ENCODE peak calls at places on chromosomes 1 and 21, in ten cellular contexts. A, V, S, H, T, X, D, C, N and W are unnamed samples.

GRCh38 chr1:40305451-40305850 is 11.6 kb downstream of the COL9A2 start:
- DNase-seq in S (no peak), X (no peak), H (no peak), N (no peak), D (no peak), C (no peak), T (no peak), V (peak), A (no peak), W (no peak)

GRCh38 chr1:241688940-241689368 is 36.9 kb downstream of the WDR64 start:
- DNase-seq in T (peak), N (no peak), V (peak), X (peak), C (no peak), D (no peak), A (no peak), H (peak), S (no peak), W (no peak)

GRCh38 chr1:184191181-184191601 is 139.7 kb downstream of the TSEN15 start:
- DNase-seq in A (peak), T (no peak), X (peak), S (peak), N (peak), H (peak), C (peak), D (no peak), V (no peak), W (no peak)

GRCh38 chr1:39348278-39348677 is 143.2 kb upstream of the BMP8A start:
- DNase-seq in N (no peak), D (no peak), S (no peak), A (no peak), X (no peak), C (no peak), T (no peak), V (no peak), H (no peak), W (no peak)

GRCh38 chr21:35520869-35521268 is 471.8 kb upstream of the RUNX1 start:
- DNase-seq in S (no peak), T (no peak), H (no peak), D (no peak), X (no peak), C (no peak), V (no peak), A (no peak), N (no peak), W (no peak)

GRCh38 chr1:11787251-11787803 is 18.4 kb downstream of the MTHFR start:
- DNase-seq in T (peak), N (peak), V (peak), H (peak), D (peak), A (peak), S (peak), C (peak), X (peak), W (no peak)

GRCh38 chr1:237613984-237614383 is 276.7 kb downstream of the ZP4 start:
- DNase-seq in S (no peak), V (no peak), C (no peak), X (no peak), T (peak), A (no peak), N (no peak), H (no peak), D (no peak), W (no peak)

GRCh38 chr1:152398812-152399698 is 15.0 kb downstream of the CRNN start:
- DNase-seq in A (no peak), N (no peak), T (peak), C (no peak), X (no peak), H (no peak), S (no peak), V (peak), D (no peak), W (no peak)

GRCh38 chr1:31669786-31670582 is 25.3 kb upstream of the PEF1 start:
- DNase-seq in N (peak), A (peak), C (peak), V (peak), T (peak), X (peak), H (peak), D (peak), S (peak), W (no peak)

GRCh38 chr1:94929351-94929814 is 2.5 kb upstream of the CNN3 start:
- DNase-seq in S (no peak), H (no peak), N (peak), X (no peak), A (no peak), D (no peak), T (no peak), C (no peak), V (no peak), W (no peak)

GRCh38 chr1:192814805-192815204 is 6.0 kb downstream of the RGS2 start:
- DNase-seq in N (no peak), D (no peak), C (no peak), V (no peak), H (no peak), A (no peak), X (no peak), S (no peak), T (no peak), W (no peak)

GRCh38 chr1:108871050-108871724 is 5.6 kb upstream of the GPSM2 start:
- DNase-seq in C (no peak), X (no peak), A (no peak), S (no peak), V (no peak), N (no peak), T (no peak), H (no peak), D (no peak), W (no peak)

GRCh38 chr1:226884116-226884515 is 13.7 kb downstream of the PSEN2 start:
- DNase-seq in T (no peak), X (no peak), N (no peak), V (no peak), C (no peak), H (peak), D (no peak), S (no peak), A (no peak), W (no peak)

GRCh38 chr1:10515627-10516026 is 40.9 kb downstream of the PEX14 start:
- DNase-seq in T (no peak), A (no peak), X (no peak), N (no peak), H (no peak), V (no peak), C (no peak), S (no peak), D (no peak), W (no peak)
- TF ChIP-seq CTCF in T (no peak), A (no peak), X (no peak), N (no peak), H (no peak), V (no peak), C (no peak), S (no peak), D (no peak), W (no peak)

GRCh38 chr1:228004331-228004871 is 2.4 kb upstream of the WNT3A start:
- DNase-seq in T (peak), C (no peak), V (peak), A (no peak), X (no peak), N (no peak), S (no peak), H (no peak), D (no peak), W (peak)
- TF ChIP-seq CTCF in T (peak), C (peak), V (peak), A (no peak), X (peak), N (peak), S (no peak), H (peak), D (peak), W (peak)

GRCh38 chr1:165871311-165872067 is 44.1 kb downstream of the UCK2 start:
- DNase-seq in C (peak), H (peak), N (peak), S (no peak), V (peak), A (peak), D (peak), T (peak), X (peak), W (no peak)
- TF ChIP-seq CTCF in C (peak), H (peak), N (peak), S (no peak), V (peak), A (no peak), D (peak), T (peak), X (peak), W (peak)

GRCh38 chr1:77416692-77417450 is 135.1 kb downstream of the AK5 start:
- DNase-seq in C (no peak), A (no peak), V (peak), S (no peak), X (no peak), N (no peak), D (no peak), T (peak), H (peak), W (no peak)
- TF ChIP-seq CTCF in C (peak), A (no peak), V (peak), S (no peak), X (peak), N (no peak), D (peak), T (peak), H (peak), W (no peak)

GRCh38 chr1:7085521-7085920 is 300.3 kb downstream of the CAMTA1 start:
- DNase-seq in A (no peak), D (no peak), C (no peak), V (no peak), T (no peak), X (no peak), H (no peak), N (no peak), S (no peak), W (no peak)

GRCh38 chr1:7079637-7080036 is 294.4 kb downstream of the CAMTA1 start:
- DNase-seq in D (no peak), T (peak), N (no peak), A (no peak), V (no peak), C (no peak), H (no peak), S (no peak), X (no peak), W (no peak)

GRCh38 chr1:7086106-7086505 is 300.9 kb downstream of the CAMTA1 start:
- DNase-seq in S (no peak), C (no peak), X (no peak), D (no peak), A (no peak), T (no peak), V (no peak), H (no peak), N (no peak), W (no peak)

GRCh38 chr1:7087888-7088287 is 302.6 kb downstream of the CAMTA1 start:
- DNase-seq in D (no peak), T (no peak), S (no peak), X (no peak), V (no peak), A (no peak), H (no peak), N (no peak), C (no peak), W (no peak)

DNA sequence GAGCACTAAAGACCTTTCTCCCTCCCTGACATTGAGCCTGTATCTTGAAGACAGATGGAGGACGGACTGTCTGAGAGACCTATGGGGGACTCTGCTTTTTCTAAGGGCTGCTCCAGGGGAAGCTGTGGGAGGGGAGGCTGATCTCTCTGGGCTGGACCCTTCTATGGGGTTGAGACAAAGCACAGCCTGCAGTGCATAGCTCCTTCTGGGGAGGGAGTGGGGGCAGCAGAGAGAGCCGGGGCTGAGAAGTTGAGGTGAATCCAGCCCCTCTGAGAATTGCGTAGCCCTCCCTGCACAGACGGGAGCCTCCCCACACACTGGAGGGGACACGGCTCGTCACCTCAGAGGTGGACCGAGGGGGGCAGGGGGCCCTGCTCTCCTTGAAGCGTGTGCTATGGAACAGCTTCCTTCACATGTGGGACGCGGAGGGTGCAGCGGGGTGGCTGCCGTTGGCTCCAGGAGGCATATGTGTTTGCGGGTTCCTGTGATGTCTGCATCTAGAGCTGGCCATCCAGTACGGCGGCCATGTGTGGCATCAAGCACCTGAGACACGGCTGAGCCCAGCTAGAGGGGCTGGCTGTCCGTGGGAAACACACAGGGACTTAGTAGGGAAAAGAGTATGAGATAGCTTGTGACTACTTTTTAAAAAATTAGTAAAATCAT is 299.1 kb downstream of the CAMTA1 start:
- DNase-seq in N (no peak), V (no peak), H (no peak), D (no peak), X (no peak), C (no peak), S (no peak), T (no peak), A (no peak), W (no peak)
- TF ChIP-seq CTCF in N (no peak), V (no peak), H (no peak), D (no peak), X (no peak), C (no peak), S (no peak), T (no peak), A (no peak), W (no peak)

GRCh38 chr1:180363596-180363995 is 133.5 kb downstream of the LHX4 start:
- DNase-seq in C (no peak), N (no peak), V (no peak), A (no peak), T (no peak), D (no peak), X (no peak), H (no peak), S (no peak), W (no peak)

GRCh38 chr1:180360333-180361075 is 130.4 kb downstream of the LHX4 start:
- DNase-seq in N (no peak), H (peak), V (peak), A (no peak), T (no peak), D (no peak), C (no peak), S (no peak), X (peak), W (no peak)

GRCh38 chr1:180369061-180369460 is 133.3 kb downstream of the ACBD6 start:
- DNase-seq in A (no peak), S (no peak), T (no peak), V (no peak), C (no peak), D (no peak), X (no peak), N (no peak), H (no peak), W (no peak)

GRCh38 chr1:180366386-180367068 is 135.8 kb downstream of the ACBD6 start:
- DNase-seq in T (no peak), D (no peak), V (no peak), A (no peak), H (peak), S (no peak), N (no peak), X (peak), C (no peak), W (no peak)

DNA sequence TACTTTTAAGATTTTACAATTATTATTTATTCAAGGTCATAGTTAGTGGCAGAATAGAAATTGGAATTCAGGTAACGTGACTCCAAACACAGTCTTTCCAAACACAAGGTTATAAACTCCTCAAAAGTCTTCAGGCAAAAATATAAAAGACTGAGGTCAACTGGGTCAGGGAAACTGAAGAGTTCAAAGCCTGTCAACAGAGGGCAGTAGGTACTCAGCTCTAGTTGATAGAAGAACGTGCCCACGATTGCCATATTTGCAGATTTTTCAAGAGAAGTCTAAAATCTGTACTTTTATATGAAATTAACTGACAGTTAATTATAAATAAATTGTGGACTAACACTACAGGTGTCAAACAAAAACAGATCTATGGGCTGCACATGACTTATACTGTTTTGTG is 135.0 kb downstream of the LHX4 start:
- DNase-seq in X (no peak), S (no peak), V (peak), A (no peak), N (no peak), T (peak), D (no peak), C (no peak), H (no peak), W (no peak)
- TF ChIP-seq CTCF in X (peak), S (no peak), V (no peak), A (no peak), N (no peak), T (peak), D (peak), C (no peak), H (no peak), W (peak)

DNA sequence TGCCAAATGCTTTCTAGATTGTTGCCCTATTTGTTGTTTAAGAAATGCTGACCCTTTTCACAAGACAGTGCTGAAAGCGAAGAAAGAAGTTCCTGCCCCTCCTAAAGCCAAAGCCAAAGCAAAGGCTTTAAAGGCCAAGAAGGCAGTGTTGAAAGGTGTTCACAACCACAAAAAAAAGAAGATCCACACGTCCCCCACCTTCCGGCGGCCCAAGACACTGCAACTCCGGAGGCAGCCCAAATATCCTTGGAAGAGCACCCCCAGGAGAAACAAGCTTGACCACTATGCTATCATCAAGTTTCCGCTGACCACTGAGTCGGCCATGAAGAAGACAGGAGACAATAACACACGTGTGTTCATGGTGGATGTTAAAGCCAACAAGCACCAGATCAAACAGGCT is 55.7 kb downstream of the PSMG1 start:
- DNase-seq in H (no peak), T (no peak), V (no peak), A (no peak), X (no peak), C (no peak), D (no peak), S (no peak), N (no peak), W (no peak)
- TF ChIP-seq CTCF in H (no peak), T (no peak), V (no peak), A (no peak), X (no peak), C (no peak), D (no peak), S (no peak), N (no peak), W (no peak)

DNA sequence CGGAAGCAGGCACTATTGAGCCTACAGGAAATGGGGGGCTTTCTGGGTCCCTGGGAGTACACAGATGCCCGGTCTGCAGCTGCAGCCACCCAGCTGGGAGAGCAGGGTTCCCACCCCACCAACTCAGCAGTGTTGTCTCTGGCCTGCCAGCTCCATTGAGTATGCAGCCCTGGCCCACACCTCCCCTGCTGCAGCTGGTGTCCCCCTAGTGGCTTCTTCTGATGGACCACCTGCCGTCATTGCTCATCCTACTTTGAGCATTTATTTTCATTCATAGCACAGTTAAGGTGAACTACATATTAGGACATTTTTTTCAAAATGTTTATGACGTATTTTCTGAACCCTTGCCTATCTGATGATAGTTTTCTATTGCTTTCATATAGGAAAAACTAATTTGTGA is 189.8 kb upstream of the LYPLAL1 start:
- DNase-seq in H (no peak), A (no peak), S (no peak), D (no peak), X (no peak), V (no peak), C (no peak), N (no peak), T (peak), W (no peak)
- TF ChIP-seq CTCF in H (peak), A (no peak), S (no peak), D (no peak), X (peak), V (peak), C (peak), N (no peak), T (peak), W (no peak)